ENCODE peak calls at places on chromosomes 12 and 14, in eight cellular contexts. Q, D, T, W, K, P, F and J are unnamed samples.

GRCh38 chr12:1797011-1797901 is 23.1 kb upstream of the LRTM2 start:
- DNase-seq in Q (peak), D (no peak), T (no peak), W (peak), K (no peak), P (peak), F (no peak), J (no peak)

GRCh38 chr14:23057757-23058653 is 685 bp upstream of the CDH24 start:
- DNase-seq in Q (peak), D (peak), T (peak), W (peak), K (peak), P (peak), F (peak), J (peak)

GRCh38 chr12:116121453-116121871 is 156.0 kb downstream of the MED13L start:
- DNase-seq in Q (no peak), D (no peak), T (no peak), W (no peak), K (peak), P (no peak), F (no peak), J (no peak)

GRCh38 chr14:35248476-35248788 is 43.8 kb upstream of the PSMA6 start:
- DNase-seq in Q (no peak), D (no peak), T (no peak), W (no peak), K (no peak), P (no peak), F (no peak), J (no peak)

GRCh38 chr14:69945347-69945746 is 66.1 kb downstream of the SMOC1 start:
- DNase-seq in Q (no peak), D (no peak), T (no peak), W (no peak), K (no peak), P (no peak), F (no peak), J (no peak)

GRCh38 chr12:24615967-24616411 is 332.9 kb downstream of the BCAT1 start:
- DNase-seq in Q (no peak), D (no peak), T (peak), W (no peak), K (no peak), P (no peak), F (no peak), J (no peak)

GRCh38 chr14:24880689-24881088 is 169.3 kb downstream of the STXBP6 start:
- DNase-seq in Q (no peak), D (no peak), T (no peak), W (no peak), K (no peak), P (no peak), F (no peak), J (no peak)

GRCh38 chr12:19922687-19923086 is 445.6 kb upstream of the PDE3A start:
- DNase-seq in Q (no peak), D (no peak), T (no peak), W (no peak), K (no peak), P (no peak), F (no peak), J (no peak)

GRCh38 chr14:105931808-105932483 is 405.6 kb downstream of the TMEM121 start:
- DNase-seq in Q (no peak), D (no peak), T (no peak), W (no peak), K (no peak), P (no peak), F (no peak), J (no peak)

GRCh38 chr14:89881839-89882238 is 72.7 kb downstream of the EFCAB11 start:
- DNase-seq in Q (no peak), D (no peak), T (no peak), W (no peak), K (no peak), P (no peak), F (no peak), J (no peak)

GRCh38 chr14:49923442-49923841 is 30.6 kb downstream of the ARF6 start:
- DNase-seq in Q (no peak), D (no peak), T (no peak), W (peak), K (no peak), P (no peak), F (no peak), J (no peak)

GRCh38 chr14:58560208-58560607 is 77.6 kb upstream of the DACT1 start:
- DNase-seq in Q (no peak), D (no peak), T (no peak), W (no peak), K (peak), P (no peak), F (no peak), J (no peak)

GRCh38 chr12:10736460-10736859 is 13.3 kb upstream of the YBX3 start:
- DNase-seq in Q (no peak), D (no peak), T (no peak), W (no peak), K (no peak), P (no peak), F (no peak), J (no peak)

GRCh38 chr12:115323223-115323905 is 639.4 kb upstream of the TBX3 start:
- DNase-seq in Q (no peak), D (no peak), T (no peak), W (no peak), K (no peak), P (no peak), F (no peak), J (no peak)

GRCh38 chr12:108477055-108477880 is 37.8 kb upstream of the FICD start:
- DNase-seq in Q (no peak), D (no peak), T (no peak), W (no peak), K (no peak), P (no peak), F (no peak), J (no peak)

GRCh38 chr12:127363392-127363791 is 903.6 kb upstream of the TMEM132C start:
- DNase-seq in Q (peak), D (peak), T (no peak), W (peak), K (no peak), P (no peak), F (no peak), J (no peak)

GRCh38 chr12:62436164-62436503 is 30.5 kb upstream of the MON2 start:
- DNase-seq in Q (no peak), D (no peak), T (no peak), W (no peak), K (no peak), P (no peak), F (no peak), J (no peak)

GRCh38 chr12:116735951-116736599 is 1.8 kb downstream of the SPRING1 start:
- DNase-seq in Q (no peak), D (no peak), T (peak), W (no peak), K (no peak), P (peak), F (no peak), J (no peak)

GRCh38 chr12:10732554-10732953 is 9.4 kb upstream of the YBX3 start:
- DNase-seq in Q (no peak), D (no peak), T (no peak), W (no peak), K (no peak), P (no peak), F (no peak), J (no peak)

GRCh38 chr12:5123921-5124320 is 80.2 kb downstream of the KCNA5 start:
- DNase-seq in Q (no peak), D (no peak), T (no peak), W (no peak), K (no peak), P (no peak), F (no peak), J (no peak)

GRCh38 chr12:115638753-115639666 is 638.5 kb downstream of the MED13L start:
- DNase-seq in Q (peak), D (no peak), T (no peak), W (peak), K (no peak), P (peak), F (no peak), J (no peak)

GRCh38 chr12:131364903-131365820 is 345.7 kb upstream of the SFSWAP start:
- DNase-seq in Q (no peak), D (no peak), T (no peak), W (no peak), K (no peak), P (no peak), F (no peak), J (no peak)

GRCh38 chr14:53180272-53181221 is 27.4 kb upstream of the DDHD1 start:
- DNase-seq in Q (peak), D (peak), T (peak), W (peak), K (no peak), P (peak), F (peak), J (no peak)

GRCh38 chr14:94322648-94323570 is at the start of gene SERPINA6:
- DNase-seq in Q (no peak), D (no peak), T (peak), W (no peak), K (no peak), P (no peak), F (no peak), J (no peak)

GRCh38 chr14:26163761-26164160 is 434.1 kb downstream of the NOVA1 start:
- DNase-seq in Q (peak), D (no peak), T (peak), W (peak), K (peak), P (no peak), F (no peak), J (no peak)

GRCh38 chr14:68563256-68564131 is 229.4 kb downstream of the ZFP36L1 start:
- DNase-seq in Q (peak), D (no peak), T (peak), W (no peak), K (no peak), P (no peak), F (no peak), J (no peak)
- TF ChIP-seq POLR2AphosphoS5 in Q (no peak), D (no peak), T (no peak), W (no peak), K (no peak), P (no peak), F (no peak), J (no peak)

GRCh38 chr12:91099373-91099772 is 11.9 kb downstream of the LUM start:
- DNase-seq in Q (no peak), D (no peak), T (no peak), W (no peak), K (no peak), P (no peak), F (no peak), J (no peak)
- H3K27ac ChIP-seq in Q (no peak), D (no peak), T (no peak), W (no peak), K (no peak), P (peak), F (no peak), J (peak)

GRCh38 chr12:53064613-53065415 is 14.4 kb downstream of the SPRYD3 start:
- DNase-seq in Q (no peak), D (no peak), T (no peak), W (no peak), K (no peak), P (no peak), F (no peak), J (no peak)
- TF ChIP-seq POLR2AphosphoS5 in Q (no peak), D (no peak), T (no peak), W (no peak), K (no peak), P (no peak), F (no peak), J (no peak)

GRCh38 chr12:49665384-49665783 is 41.8 kb downstream of the FMNL3 start:
- DNase-seq in Q (no peak), D (no peak), T (no peak), W (no peak), K (no peak), P (no peak), F (no peak), J (no peak)

GRCh38 chr12:49664591-49665146 is 41.3 kb downstream of the PRPF40B start:
- DNase-seq in Q (no peak), D (no peak), T (no peak), W (no peak), K (peak), P (no peak), F (no peak), J (no peak)

GRCh38 chr12:49661191-49661590 is 37.8 kb downstream of the PRPF40B start:
- DNase-seq in Q (no peak), D (no peak), T (no peak), W (no peak), K (no peak), P (no peak), F (no peak), J (no peak)

GRCh38 chr12:49664167-49664566 is 40.8 kb downstream of the PRPF40B start:
- DNase-seq in Q (no peak), D (no peak), T (no peak), W (no peak), K (no peak), P (no peak), F (no peak), J (no peak)

GRCh38 chr12:49662998-49663843 is 39.9 kb downstream of the PRPF40B start:
- DNase-seq in Q (peak), D (no peak), T (peak), W (no peak), K (peak), P (peak), F (peak), J (no peak)
- H3K27ac ChIP-seq in Q (peak), D (no peak), T (no peak), W (no peak), K (peak), P (peak), F (peak), J (peak)

DNA sequence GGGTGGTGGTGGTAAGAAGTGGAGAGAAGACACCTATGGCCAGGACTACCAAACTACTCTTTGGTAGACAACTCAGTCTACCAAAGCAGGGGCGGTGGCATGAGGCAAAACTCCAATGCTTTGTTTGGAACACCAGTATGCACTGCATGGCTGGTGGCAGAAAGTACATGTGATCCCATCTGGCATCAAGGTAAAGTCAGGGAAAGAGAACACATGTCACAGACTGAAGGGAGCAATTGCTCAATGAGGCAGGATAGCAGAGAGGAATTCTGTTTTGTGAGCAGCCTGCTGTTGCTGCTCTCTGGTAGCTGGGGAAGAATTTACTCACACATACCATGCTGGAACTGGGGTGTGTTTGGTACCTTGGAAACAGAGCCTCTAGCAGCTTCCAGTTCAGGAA is 84.8 kb downstream of the HELB start:
- DNase-seq in Q (peak), D (no peak), T (no peak), W (no peak), K (no peak), P (no peak), F (no peak), J (no peak)
- TF ChIP-seq POLR2AphosphoS5 in Q (no peak), D (no peak), T (no peak), W (no peak), K (no peak), P (no peak), F (no peak), J (no peak)

GRCh38 chr12:13570005-13570694 is 373.6 kb downstream of the EMP1 start:
- DNase-seq in Q (no peak), D (peak), T (peak), W (no peak), K (no peak), P (no peak), F (no peak), J (no peak)
- H3K27ac ChIP-seq in Q (no peak), D (peak), T (peak), W (no peak), K (no peak), P (no peak), F (no peak), J (no peak)

GRCh38 chr12:106123551-106123991 is 15.2 kb downstream of the NUAK1 start:
- DNase-seq in Q (no peak), D (no peak), T (no peak), W (no peak), K (no peak), P (peak), F (no peak), J (no peak)
- TF ChIP-seq POLR2AphosphoS5 in Q (no peak), D (no peak), T (no peak), W (no peak), K (no peak), P (peak), F (no peak), J (no peak)

GRCh38 chr14:103597623-103598372 is 31.2 kb upstream of the KLC1 start:
- DNase-seq in Q (no peak), D (peak), T (no peak), W (no peak), K (no peak), P (no peak), F (no peak), J (no peak)

GRCh38 chr14:103593577-103593976 is 30.8 kb downstream of the COA8 start:
- DNase-seq in Q (no peak), D (no peak), T (no peak), W (no peak), K (peak), P (no peak), F (peak), J (no peak)

DNA sequence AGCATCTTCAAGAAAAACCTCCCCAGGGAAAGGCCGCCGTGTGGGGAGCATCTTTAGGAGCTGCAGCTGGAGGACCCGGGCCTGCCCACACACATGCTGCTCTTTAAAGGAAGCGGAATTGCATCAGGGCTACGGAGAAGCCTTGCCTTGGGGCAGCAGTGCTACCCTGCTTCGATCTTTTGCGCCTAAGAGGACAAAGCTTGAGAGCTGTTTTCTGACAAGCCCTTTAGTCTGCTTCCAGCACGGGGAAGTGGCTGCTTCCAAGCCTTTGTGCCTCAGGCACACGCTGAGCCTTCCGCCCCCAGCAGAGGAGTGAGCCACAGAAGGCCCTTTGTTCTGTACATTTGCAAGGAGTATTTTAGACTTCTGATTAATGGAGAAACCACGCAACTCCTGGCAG is 31.5 kb downstream of the COA8 start:
- DNase-seq in Q (peak), D (no peak), T (peak), W (no peak), K (no peak), P (no peak), F (no peak), J (peak)
- H3K27ac ChIP-seq in Q (peak), D (no peak), T (peak), W (no peak), K (no peak), P (no peak), F (no peak), J (peak)

DNA sequence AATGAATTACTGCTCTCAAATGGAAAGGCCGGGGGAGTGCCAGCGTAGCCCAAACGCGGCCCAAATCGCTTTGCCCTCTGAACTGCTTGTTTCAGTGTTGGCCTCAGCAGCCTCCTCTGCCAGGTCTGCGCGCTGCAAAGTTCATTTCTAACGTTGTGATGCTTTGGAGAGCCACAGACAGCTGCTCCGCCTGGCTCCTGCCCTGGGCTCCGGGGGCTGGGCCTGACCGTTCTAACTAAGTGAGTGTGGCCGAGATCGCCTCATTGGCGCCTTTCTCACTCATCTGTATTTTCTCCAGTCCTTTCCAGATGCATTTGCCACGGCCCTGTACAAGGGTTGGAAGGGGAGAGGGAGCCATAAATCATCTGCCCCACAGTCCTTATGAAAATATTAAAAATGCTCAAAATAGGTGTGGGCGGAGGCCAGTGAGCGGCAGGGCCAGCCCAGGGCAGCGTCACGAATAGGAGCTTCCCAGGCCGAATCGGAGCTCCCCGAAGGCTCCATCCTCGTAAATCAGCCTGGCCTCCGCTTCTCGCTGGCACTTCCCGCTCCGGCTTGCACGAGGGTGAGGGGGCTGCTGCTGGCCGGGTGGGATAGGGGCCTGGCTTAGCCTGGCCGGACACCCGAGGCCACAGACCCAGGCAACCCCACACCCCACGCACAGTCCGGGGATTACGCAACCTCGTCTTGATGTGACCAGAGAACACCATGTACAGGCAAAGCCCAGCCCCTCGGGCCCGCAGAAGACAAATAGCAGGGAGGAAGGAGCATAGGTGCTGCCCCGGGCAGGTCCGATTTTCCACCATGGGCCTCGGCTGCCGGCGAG is 196.6 kb upstream of the DIO3 start:
- DNase-seq in Q (no peak), D (no peak), T (no peak), W (no peak), K (no peak), P (peak), F (no peak), J (no peak)
- TF ChIP-seq POLR2AphosphoS5 in Q (no peak), D (no peak), T (no peak), W (no peak), K (no peak), P (peak), F (no peak), J (peak)